ENCODE peak calls at places on chromosome 20, in five cellular contexts. G is astrocyte of the hippocampus, F is left colon, K is HS-5, I is endothelial cell. N is an unnamed sample.

GRCh38 chr20:43409041-43409913 is 48.4 kb upstream of the SRSF6 start:
- DNase-seq in I (no peak), K (peak; percentile 14), F (no peak), G (peak; percentile 49), N (peak; percentile 32)

GRCh38 chr20:62739581-62740285 is 31.1 kb downstream of the NTSR1 start:
- DNase-seq in I (no peak), K (peak; percentile 13), F (peak; percentile 66), G (no peak), N (no peak)

GRCh38 chr20:21615617-21616080 is 89.8 kb upstream of the PAX1 start:
- DNase-seq in I (peak; percentile 85), K (no peak), F (peak; percentile 56), G (peak; percentile 79), N (peak; percentile 75)

GRCh38 chr20:4898282-4898681 is 103.0 kb downstream of the SLC23A2 start:
- DNase-seq in I (no peak), F (peak; percentile 34), K (peak; percentile 18), G (peak; percentile 64), N (no peak)

GRCh38 chr20:47501117-47501482 is 587 bp upstream of the NCOA3 start:
- DNase-seq in G (no peak), F (no peak), K (no peak), I (no peak), N (no peak)

GRCh38 chr20:49642808-49643207 is 70.9 kb downstream of the B4GALT5 start:
- DNase-seq in K (no peak), F (no peak), G (no peak), I (no peak), N (no peak)

GRCh38 chr20:53735536-53736050 is 142.0 kb upstream of the ZNF217 start:
- DNase-seq in I (no peak), G (peak; percentile 90), F (no peak), K (peak; percentile 100), N (peak; percentile 69)

GRCh38 chr20:34579936-34580587 is 21.5 kb downstream of the MAP1LC3A start:
- DNase-seq in F (peak; percentile 61), I (no peak), K (no peak), G (peak; percentile 51), N (no peak)

GRCh38 chr20:62351469-62352401 is 15.4 kb downstream of the LAMA5 start:
- DNase-seq in I (no peak), F (no peak), K (no peak), G (no peak), N (no peak)

GRCh38 chr20:44762466-44763140 is 16.9 kb downstream of the KCNK15 start:
- DNase-seq in K (no peak), I (no peak), F (no peak), G (no peak), N (no peak)

GRCh38 chr20:38805958-38806854 is 709 bp downstream of the PPP1R16B start:
- DNase-seq in K (no peak), F (peak; percentile 47), I (peak; percentile 37), G (peak; percentile 20), N (no peak)

GRCh38 chr20:59253779-59254319 is 46.6 kb upstream of the EDN3 start:
- DNase-seq in G (no peak), K (no peak), I (no peak), F (no peak), N (no peak)

GRCh38 chr20:47749367-47749766 is 35.9 kb downstream of the SULF2 start:
- DNase-seq in I (no peak), G (peak; percentile 79), K (no peak), F (no peak), N (peak; percentile 56)

GRCh38 chr20:18794428-18794787 is 19.2 kb upstream of the SCP2D1 start:
- DNase-seq in K (no peak), F (no peak), I (no peak), G (no peak), N (no peak)

GRCh38 chr20:5215592-5216304 is 88.9 kb downstream of the CDS2 start:
- DNase-seq in F (no peak), I (no peak), K (no peak), G (peak; percentile 73), N (no peak)

GRCh38 chr20:32190608-32191415 is 16.7 kb downstream of the PLAGL2 start:
- DNase-seq in I (no peak), K (no peak), G (no peak), F (no peak), N (no peak)

GRCh38 chr20:62027116-62027515 is 38.6 kb downstream of the TAF4 start:
- DNase-seq in I (no peak), F (no peak), G (peak; percentile 52), K (no peak), N (no peak)

GRCh38 chr20:57086066-57086465 is 180.4 kb downstream of the BMP7 start:
- DNase-seq in I (no peak), K (no peak), G (no peak), F (no peak), N (no peak)

GRCh38 chr20:46214831-46215488 is 93.3 kb downstream of the CDH22 start:
- DNase-seq in G (peak; percentile 86), K (no peak), I (no peak), F (no peak), N (no peak)

GRCh38 chr20:3932277-3933073 is 43.3 kb downstream of the PANK2 start:
- DNase-seq in I (no peak), K (no peak), G (peak; percentile 32), F (no peak), N (peak; percentile 30)

GRCh38 chr20:52921300-52921699 is 50.9 kb upstream of the TSHZ2 start:
- DNase-seq in F (no peak), G (no peak), I (no peak), K (no peak), N (no peak)

GRCh38 chr20:9699181-9699580 is 139.7 kb downstream of the PAK5 start:
- DNase-seq in K (no peak), G (peak; percentile 17), I (no peak), F (no peak), N (no peak)

GRCh38 chr20:24018796-24019195 is 30.2 kb upstream of the GGTLC1 start:
- DNase-seq in K (no peak), G (no peak), F (no peak), I (no peak), N (no peak)

GRCh38 chr20:46260480-46260879 is 47.8 kb downstream of the CDH22 start:
- DNase-seq in K (no peak), F (no peak), G (no peak), I (no peak), N (no peak)

GRCh38 chr20:41617059-41617921 is 887 bp downstream of the CHD6 start:
- DNase-seq in F (peak; percentile 59), K (peak; percentile 23), G (peak; percentile 50), I (peak; percentile 43), N (peak; percentile 50)

GRCh38 chr20:41098703-41099250 is 38.6 kb upstream of the PLCG1 start:
- DNase-seq in G (no peak), I (no peak), F (no peak), K (peak; percentile 69), N (peak; percentile 82)

GRCh38 chr20:48711044-48711428 is 116.8 kb downstream of the PREX1 start:
- DNase-seq in G (no peak), F (no peak), K (no peak), I (no peak), N (no peak)

GRCh38 chr20:404088-404487 is 4.0 kb upstream of the RBCK1 start:
- DNase-seq in F (no peak), I (no peak), G (no peak), K (no peak), N (no peak)

GRCh38 chr20:50471231-50471630 is 39.0 kb upstream of the PTPN1 start:
- DNase-seq in G (no peak), I (no peak), K (no peak), F (no peak), N (no peak)